ENCODE peak calls at places on chromosomes 5 and 9, in nine cellular contexts. M, D, H, T, Z, F, Q, U and Y are unnamed samples.

GRCh38 chr5:107295914-107296313 is 374.8 kb downstream of the EFNA5 start:
- DNase-seq in Z (no peak), D (no peak), T (no peak), F (no peak), Q (no peak), H (no peak), U (no peak), M (no peak), Y (no peak)

GRCh38 chr5:25963251-25964008 is 1075.0 kb downstream of the CDH9 start:
- DNase-seq in Z (no peak), H (no peak), Q (no peak), F (no peak), M (no peak), D (no peak), T (no peak), U (no peak), Y (no peak)

GRCh38 chr9:113221003-113221799 is at the start of the genes FKBP15 and SLC31A1:
- DNase-seq in Q (peak; percentile 95), D (peak; percentile 90), H (peak; percentile 94), F (peak; percentile 99), U (peak; percentile 99), T (peak; percentile 97), M (peak; percentile 97), Z (peak; percentile 97), Y (peak; percentile 99)

GRCh38 chr9:84419203-84419602 is 78.6 kb upstream of the SLC28A3 start:
- DNase-seq in T (no peak), Z (no peak), D (no peak), H (no peak), U (peak; percentile 23), M (no peak), Q (no peak), F (peak; percentile 19), Y (no peak)

GRCh38 chr5:76391014-76391413 is 12.1 kb upstream of the IQGAP2 start:
- DNase-seq in T (no peak), M (no peak), H (no peak), Z (no peak), D (no peak), Q (no peak), F (no peak), U (no peak), Y (no peak)

GRCh38 chr5:14504332-14504727 is 77.3 kb upstream of the OTULINL start:
- DNase-seq in H (no peak), U (no peak), F (no peak), M (no peak), Q (no peak), T (no peak), D (no peak), Z (no peak), Y (no peak)

GRCh38 chr5:95022967-95023695 is 261.8 kb downstream of the MCTP1 start:
- DNase-seq in Q (no peak), U (peak; percentile 30), F (peak; percentile 3), Z (no peak), M (peak; percentile 43), D (no peak), T (no peak), H (no peak), Y (no peak)

GRCh38 chr9:70110194-70111041 is 66.8 kb downstream of the MAMDC2 start:
- DNase-seq in U (peak; percentile 63), Q (no peak), M (no peak), T (peak; percentile 11), D (no peak), Z (no peak), F (no peak), H (no peak), Y (peak; percentile 71)

GRCh38 chr5:71695069-71695468 is 24.0 kb upstream of the CARTPT start:
- DNase-seq in F (no peak), Q (no peak), Z (no peak), M (no peak), T (no peak), U (no peak), D (no peak), H (no peak), Y (no peak)

GRCh38 chr5:126527158-126527557 is 67.9 kb downstream of the ALDH7A1 start:
- DNase-seq in U (no peak), M (no peak), F (no peak), T (no peak), Z (no peak), D (no peak), H (no peak), Q (no peak), Y (no peak)

GRCh38 chr9:16679327-16679821 is 191.1 kb downstream of the BNC2 start:
- DNase-seq in D (no peak), Z (no peak), T (no peak), M (no peak), F (peak; percentile 87), U (no peak), Q (no peak), H (no peak), Y (peak; percentile 25)

GRCh38 chr5:124744170-124744911 is 2.1 kb downstream of the ZNF608 start:
- DNase-seq in T (no peak), H (no peak), Q (no peak), M (peak; percentile 61), Z (peak; percentile 58), F (peak; percentile 49), D (no peak), U (peak; percentile 45), Y (peak; percentile 67)

GRCh38 chr9:77291714-77292113 is 114.4 kb downstream of the VPS13A start:
- DNase-seq in T (no peak), F (peak; percentile 49), Z (no peak), U (peak; percentile 73), Q (no peak), M (no peak), D (peak; percentile 11), H (no peak), Y (peak; percentile 17)

GRCh38 chr5:55407059-55407684 is 99.4 kb downstream of the MTREX start:
- DNase-seq in F (peak; percentile 76), Z (peak; percentile 33), U (peak; percentile 82), D (no peak), Q (no peak), M (no peak), T (peak; percentile 24), H (no peak), Y (peak; percentile 37)

GRCh38 chr5:21685536-21685935 is 1167.6 kb downstream of the CDH12 start:
- DNase-seq in F (peak; percentile 46), M (no peak), H (no peak), U (no peak), T (no peak), D (no peak), Z (peak; percentile 26), Q (no peak), Y (peak; percentile 32)

GRCh38 chr9:126208359-126208758 is 118.3 kb upstream of the MVB12B start:
- DNase-seq in D (no peak), T (no peak), M (no peak), Q (no peak), Z (no peak), H (no peak), F (no peak), U (no peak), Y (no peak)

GRCh38 chr5:132296412-132297001 is 2.3 kb downstream of the SLC22A4 start:
- DNase-seq in D (no peak), F (peak; percentile 27), U (peak; percentile 58), Z (no peak), Q (no peak), T (no peak), M (no peak), H (no peak), Y (no peak)

GRCh38 chr9:8762676-8763075 is 963.1 kb upstream of the DMAC1 start:
- DNase-seq in D (no peak), H (no peak), Z (no peak), F (no peak), T (no peak), M (no peak), U (no peak), Q (no peak), Y (peak; percentile 52)

GRCh38 chr5:31757813-31758212 is 118.9 kb downstream of the PDZD2 start:
- DNase-seq in T (no peak), M (no peak), U (no peak), F (no peak), D (no peak), Q (no peak), H (no peak), Z (no peak), Y (no peak)

GRCh38 chr5:171837522-171837921 is 51.9 kb downstream of the SMIM23 start:
- DNase-seq in T (no peak), F (no peak), Q (no peak), Z (no peak), H (no peak), D (no peak), M (no peak), U (no peak), Y (no peak)

GRCh38 chr9:127066060-127066774 is 56.2 kb downstream of the ANGPTL2 start:
- DNase-seq in M (no peak), Q (no peak), H (no peak), Z (no peak), D (no peak), F (peak; percentile 57), U (peak; percentile 76), T (no peak), Y (no peak)

GRCh38 chr5:44603496-44604272 is 205.1 kb upstream of the MRPS30 start:
- DNase-seq in D (no peak), U (no peak), T (no peak), Q (no peak), H (no peak), F (peak; percentile 1), Z (no peak), M (no peak), Y (no peak)

GRCh38 chr5:10283927-10284635 is 23.6 kb downstream of the CMBL start:
- DNase-seq in Z (peak; percentile 50), H (peak; percentile 71), Q (peak; percentile 58), U (peak; percentile 80), T (peak; percentile 97), F (peak; percentile 89), D (peak; percentile 74), M (peak; percentile 91), Y (peak; percentile 80)

GRCh38 chr5:17743580-17744435 is 109.5 kb downstream of the TAF11L14 start:
- DNase-seq in Z (no peak), D (no peak), U (peak; percentile 70), Q (no peak), M (no peak), H (no peak), T (no peak), F (peak; percentile 20), Y (no peak)